ENCODE peak calls at places on chromosome 19, in eight cellular contexts. Z is NB4, W is lung, F is epithelial cell of esophagus, A is NCI-H2107, L is NCI-H1105, T is suprapubic skin, M is head of caudate nucleus. P is an unnamed sample.

GRCh38 chr19:4124638-4125037 is 716 bp upstream of the MAP2K2 start:
- DNase-seq in T (no peak), L (no peak), Z (no peak), W (no peak), M (no peak), F (no peak), A (no peak), P (no peak)

GRCh38 chr19:35908977-35909683 is 1.0 kb upstream of the TYROBP start:
- DNase-seq in F (no peak), A (no peak), T (peak), W (peak), L (no peak), M (peak), Z (peak), P (peak)

GRCh38 chr19:16928351-16928750 is 39.6 kb downstream of the F2RL3 start:
- DNase-seq in Z (no peak), W (no peak), L (no peak), A (no peak), F (no peak), M (no peak), T (no peak), P (no peak)

GRCh38 chr19:398719-399118 is 10.2 kb downstream of the C2CD4C start:
- DNase-seq in T (no peak), W (no peak), L (no peak), Z (no peak), F (no peak), A (no peak), M (no peak), P (no peak)

GRCh38 chr19:45667620-45668341 is at the start of gene GIPR:
- DNase-seq in F (peak), T (no peak), Z (peak), L (no peak), W (peak), A (no peak), M (peak), P (no peak)

GRCh38 chr19:18542936-18543813 is at the start of gene FKBP8:
- DNase-seq in A (peak), W (peak), Z (peak), M (peak), L (peak), F (peak), T (peak), P (peak)

GRCh38 chr19:39261704-39262103 is 6.5 kb upstream of the IFNL2 start:
- DNase-seq in T (no peak), W (no peak), M (no peak), F (no peak), A (no peak), L (no peak), Z (no peak), P (peak)

GRCh38 chr19:31448221-31448657 is 99.0 kb upstream of the TSHZ3 start:
- DNase-seq in L (peak), F (no peak), T (peak), M (no peak), Z (no peak), W (peak), A (no peak), P (peak)

GRCh38 chr19:13091400-13092161 is 11.1 kb downstream of the LYL1 start:
- DNase-seq in W (no peak), T (no peak), Z (peak), M (peak), F (no peak), A (no peak), L (no peak), P (no peak)

GRCh38 chr19:1065606-1066109 is 1.3 kb upstream of the ARHGAP45 start:
- DNase-seq in M (no peak), A (no peak), T (no peak), F (peak), Z (no peak), W (peak), L (no peak), P (no peak)

GRCh38 chr19:13959962-13960862 is 7.9 kb downstream of the DCAF15 start:
- DNase-seq in A (no peak), M (no peak), T (no peak), F (no peak), Z (peak), L (no peak), W (no peak), P (no peak)

GRCh38 chr19:16737909-16738308 is 18.3 kb downstream of the NWD1 start:
- DNase-seq in Z (no peak), F (peak), W (no peak), T (no peak), L (peak), M (no peak), A (peak), P (no peak)

GRCh38 chr19:53612762-53613526 is 18.9 kb upstream of the DPRX start:
- DNase-seq in L (no peak), W (no peak), A (no peak), F (no peak), M (no peak), Z (no peak), T (no peak), P (no peak)

GRCh38 chr19:10503002-10503789 is at the start of gene KEAP1:
- DNase-seq in Z (peak), T (no peak), L (peak), A (no peak), M (no peak), F (peak), W (peak), P (peak)

GRCh38 chr19:7428651-7429113 is 60.2 kb downstream of the PEX11G start:
- DNase-seq in L (no peak), F (no peak), Z (no peak), W (no peak), A (no peak), T (no peak), M (no peak), P (no peak)

GRCh38 chr19:14561249-14561648 is 10.6 kb downstream of the NDUFB7 start:
- DNase-seq in F (no peak), T (no peak), W (no peak), L (no peak), Z (no peak), M (no peak), A (no peak), P (no peak)

GRCh38 chr19:49515767-49516166 is 3.3 kb downstream of the FCGRT start:
- DNase-seq in M (peak), L (no peak), Z (peak), W (no peak), F (no peak), A (no peak), T (no peak), P (no peak)

GRCh38 chr19:54106716-54107115 is 4.1 kb downstream of the NDUFA3 start:
- DNase-seq in F (no peak), M (no peak), T (no peak), L (no peak), A (no peak), Z (no peak), W (no peak), P (peak)

GRCh38 chr19:7904074-7905020 is 670 bp downstream of the MAP2K7 start:
- DNase-seq in Z (no peak), W (peak), A (no peak), L (peak), F (no peak), M (no peak), T (peak), P (no peak)

GRCh38 chr19:40431698-40432097 is 5.9 kb upstream of the SERTAD1 start:
- DNase-seq in M (no peak), Z (no peak), W (no peak), T (no peak), L (no peak), F (no peak), A (no peak), P (no peak)

GRCh38 chr19:51938936-51939335 is 11.7 kb downstream of the ZNF613 start:
- DNase-seq in M (no peak), F (no peak), L (no peak), T (no peak), A (no peak), Z (no peak), W (no peak), P (no peak)

GRCh38 chr19:6713773-6714692 is 6.4 kb downstream of the C3 start:
- DNase-seq in Z (no peak), W (no peak), A (no peak), T (no peak), M (no peak), F (no peak), L (no peak), P (no peak)

GRCh38 chr19:14440049-14440448 is 6.9 kb downstream of the PKN1 start:
- DNase-seq in W (peak), M (no peak), A (no peak), Z (peak), F (no peak), L (no peak), T (no peak), P (peak)

GRCh38 chr19:13115936-13116281 is 631 bp downstream of the TRMT1 start:
- DNase-seq in F (no peak), L (no peak), M (no peak), Z (no peak), T (no peak), W (no peak), A (no peak), P (no peak)

GRCh38 chr19:15180451-15181390 is 20.1 kb downstream of the NOTCH3 start:
- DNase-seq in T (no peak), L (peak), F (peak), Z (no peak), A (peak), M (no peak), W (peak), P (no peak)

GRCh38 chr19:39038098-39038497 is 5.7 kb upstream of the FBXO27 start:
- DNase-seq in Z (peak), A (no peak), T (no peak), L (no peak), F (peak), W (peak), M (peak), P (no peak)

GRCh38 chr19:50003810-50004419 is 21.3 kb downstream of the VRK3 start:
- DNase-seq in W (peak), M (no peak), T (no peak), F (peak), A (no peak), L (no peak), Z (peak), P (no peak)

GRCh38 chr19:12913871-12914690 is 5.0 kb downstream of the SYCE2 start:
- DNase-seq in L (no peak), W (no peak), M (peak), T (no peak), Z (peak), F (no peak), A (no peak), P (no peak)

GRCh38 chr19:53868091-53868891 is 608 bp downstream of the MYADM start:
- DNase-seq in W (peak), L (no peak), M (no peak), A (no peak), F (peak), T (peak), Z (peak), P (no peak)